ENCODE peak calls at places on chromosomes 4 and X, in six cellular contexts. A, U, L, V, X and Q are unnamed samples.

GRCh38 chr4:153233761-153234371 is 29.6 kb downstream of the TRIM2 start:
- DNase-seq in U (no peak), V (no peak), A (no peak), X (no peak), L (no peak), Q (no peak)

GRCh38 chrX:131762802-131763234 is 218.9 kb downstream of the OR13H1 start:
- DNase-seq in U (no peak), V (no peak), A (no peak), L (peak; percentile 80), X (peak; percentile 6), Q (no peak)

GRCh38 chr4:4766570-4766969 is 92.9 kb upstream of the MSX1 start:
- DNase-seq in V (no peak), U (no peak), L (no peak), X (no peak), A (no peak), Q (no peak)

GRCh38 chr4:106334732-106335131 is 18.4 kb downstream of the AIMP1 start:
- DNase-seq in A (no peak), V (no peak), U (no peak), L (no peak), X (no peak), Q (no peak)

GRCh38 chrX:103538728-103539127 is 19.4 kb upstream of the RAB40A start:
- DNase-seq in L (no peak), V (no peak), X (no peak), U (no peak), A (no peak), Q (no peak)

GRCh38 chrX:5876984-5877655 is 351.5 kb downstream of the NLGN4X start:
- DNase-seq in U (no peak), X (no peak), A (peak; percentile 0), V (no peak), L (no peak), Q (no peak)

GRCh38 chr4:166257891-166258290 is 384.9 kb downstream of the TLL1 start:
- DNase-seq in A (no peak), U (no peak), V (no peak), L (no peak), X (no peak), Q (no peak)

GRCh38 chrX:132757066-132757623 is 201.3 kb downstream of the HS6ST2 start:
- DNase-seq in V (no peak), X (no peak), U (no peak), A (no peak), L (no peak), Q (no peak)

GRCh38 chrX:104618106-104618895 is 52.3 kb downstream of the IL1RAPL2 start:
- DNase-seq in A (no peak), X (no peak), L (no peak), V (no peak), U (no peak), Q (no peak)

GRCh38 chrX:137166591-137166990 is 132.8 kb upstream of the GPR101 start:
- DNase-seq in X (peak; percentile 15), L (no peak), U (peak; percentile 2), V (no peak), A (no peak), Q (no peak)

GRCh38 chrX:23511783-23512182 is 155.5 kb upstream of the PRDX4 start:
- DNase-seq in L (no peak), V (no peak), U (no peak), X (no peak), A (no peak), Q (no peak)

GRCh38 chr4:107778784-107779530 is 45.8 kb upstream of the SGMS2 start:
- DNase-seq in A (no peak), V (no peak), U (no peak), X (no peak), L (no peak), Q (no peak)

GRCh38 chrX:111447298-111447697 is 35.3 kb upstream of the DCX start:
- DNase-seq in A (peak; percentile 2), X (peak; percentile 11), V (no peak), U (no peak), L (no peak), Q (no peak)

GRCh38 chrX:71253253-71254091 is 468 bp downstream of the ZMYM3 start:
- DNase-seq in X (peak; percentile 67), V (no peak), L (no peak), U (no peak), A (peak; percentile 13), Q (peak; percentile 38)

GRCh38 chrX:57177070-57177469 is 39.9 kb upstream of the SPIN2A start:
- DNase-seq in U (peak; percentile 19), V (no peak), X (no peak), L (no peak), A (no peak), Q (no peak)

GRCh38 chrX:154305481-154306205 is 10.0 kb downstream of the TKTL1 start:
- DNase-seq in U (no peak), A (no peak), L (no peak), V (no peak), X (no peak), Q (no peak)

GRCh38 chrX:77693594-77693993 is 92.4 kb downstream of the ATRX start:
- DNase-seq in A (no peak), X (no peak), U (no peak), V (no peak), L (peak; percentile 11), Q (no peak)

GRCh38 chr4:11428701-11429571 is at the start of gene HS3ST1:
- DNase-seq in V (peak; percentile 67), A (no peak), X (no peak), U (peak; percentile 68), L (no peak), Q (peak; percentile 59)

GRCh38 chrX:118824173-118824782 is 654 bp downstream of the ZCCHC12 start:
- DNase-seq in X (peak; percentile 27), U (no peak), V (no peak), A (no peak), L (no peak), Q (no peak)

GRCh38 chrX:118823263-118824172 is at the start of gene ZCCHC12:
- DNase-seq in L (no peak), X (peak; percentile 80), V (peak; percentile 32), U (peak; percentile 56), A (peak; percentile 18), Q (peak; percentile 39)
- TF ChIP-seq POLR2A in L (no peak), X (no peak), V (no peak), U (no peak), A (no peak), Q (no peak)

GRCh38 chrX:2587146-2587545 is 86.4 kb upstream of the DHRSX start:
- DNase-seq in L (no peak), X (no peak), V (no peak), U (no peak), A (no peak), Q (no peak)

GRCh38 chrX:2588049-2588448 is 87.3 kb upstream of the DHRSX start:
- DNase-seq in U (no peak), A (no peak), L (no peak), V (no peak), X (no peak), Q (no peak)

GRCh38 chrX:2583194-2584162 is 82.7 kb upstream of the DHRSX start:
- DNase-seq in V (no peak), U (no peak), L (no peak), A (no peak), X (no peak), Q (no peak)

GRCh38 chrX:2584216-2584615 is 83.4 kb upstream of the DHRSX start:
- DNase-seq in V (no peak), X (no peak), A (no peak), L (no peak), U (no peak), Q (no peak)

DNA sequence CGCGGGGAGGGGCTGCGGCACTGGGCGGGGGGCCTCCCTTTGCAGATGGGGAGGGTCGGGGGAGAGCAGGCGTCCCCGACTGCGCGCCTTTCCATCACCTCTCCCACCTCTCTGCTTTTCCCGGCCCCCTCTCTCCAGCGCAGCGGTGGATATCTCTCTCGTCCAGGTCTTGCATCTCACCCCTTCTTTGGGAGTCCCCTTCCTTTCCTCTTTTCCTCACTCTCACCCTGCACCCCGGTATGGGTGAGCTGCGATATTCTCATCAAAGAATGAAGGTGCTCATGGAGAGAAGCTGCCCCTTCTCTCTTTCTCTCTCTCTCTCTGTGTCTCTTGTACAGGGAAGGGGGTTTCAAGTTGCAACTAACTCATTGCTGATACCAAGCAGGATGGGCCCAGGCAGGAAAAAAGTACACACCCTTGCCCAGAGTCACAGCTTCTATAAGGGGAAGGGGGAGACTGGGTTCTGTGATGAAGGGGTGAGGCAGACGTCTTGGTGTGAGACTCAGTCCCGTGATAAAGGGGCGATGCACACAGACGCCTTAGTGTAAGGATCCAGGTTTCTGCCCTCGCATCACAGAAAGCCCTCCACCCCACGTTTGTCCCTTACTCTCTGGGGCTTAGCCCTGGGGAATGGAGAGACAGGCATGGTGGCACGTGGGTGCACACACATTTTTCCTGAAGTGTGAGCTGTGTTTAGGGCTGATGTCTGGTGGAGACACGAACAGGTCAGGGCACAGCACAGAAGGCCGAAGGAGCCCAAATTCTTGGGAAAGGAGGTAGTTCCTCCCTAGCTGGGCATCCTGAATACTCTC is 84.1 kb upstream of the DHRSX start:
- DNase-seq in V (no peak), X (no peak), U (no peak), L (no peak), A (no peak), Q (no peak)
- TF ChIP-seq TAF1 in V (no peak), X (no peak), U (no peak), L (no peak), A (no peak), Q (no peak)

GRCh38 chr4:56466910-56467283 is 520 bp upstream of the SRP72 start:
- DNase-seq in L (no peak), V (no peak), X (no peak), U (no peak), A (no peak), Q (no peak)

GRCh38 chr4:56465599-56466295 is 1.7 kb upstream of the SRP72 start:
- DNase-seq in L (no peak), A (no peak), U (no peak), X (no peak), V (no peak), Q (no peak)

GRCh38 chr4:56464581-56464980 is 2.8 kb upstream of the SRP72 start:
- DNase-seq in L (no peak), U (no peak), A (no peak), V (no peak), X (no peak), Q (no peak)

GRCh38 chr4:56462157-56462556 is 5.3 kb upstream of the SRP72 start:
- DNase-seq in A (no peak), X (no peak), L (no peak), U (no peak), V (no peak), Q (no peak)

DNA sequence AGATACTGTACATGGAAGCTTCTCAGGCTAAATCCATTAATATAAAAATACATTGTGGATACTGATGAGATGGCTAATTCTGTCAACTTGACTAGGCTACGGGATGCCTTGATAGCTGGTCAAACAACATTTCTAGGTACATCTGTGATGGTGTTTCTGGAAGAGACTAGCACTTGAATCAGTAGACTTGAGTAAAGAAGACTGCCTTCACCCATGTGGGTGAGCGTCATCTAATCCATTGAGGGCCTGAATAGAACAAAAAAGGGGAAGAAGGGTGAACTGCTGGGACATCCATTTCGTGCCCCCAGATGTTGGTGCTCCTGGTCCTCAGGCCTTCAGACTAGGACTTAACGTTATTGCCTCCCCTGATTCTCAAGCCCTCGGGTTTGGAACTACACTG is 3.7 kb upstream of the SRP72 start:
- DNase-seq in V (no peak), A (no peak), U (no peak), L (no peak), X (no peak), Q (no peak)
- TF ChIP-seq POLR2A in V (peak; percentile 42), A (peak; percentile 40), U (peak; percentile 58), L (peak; percentile 25), X (no peak), Q (no peak)

DNA sequence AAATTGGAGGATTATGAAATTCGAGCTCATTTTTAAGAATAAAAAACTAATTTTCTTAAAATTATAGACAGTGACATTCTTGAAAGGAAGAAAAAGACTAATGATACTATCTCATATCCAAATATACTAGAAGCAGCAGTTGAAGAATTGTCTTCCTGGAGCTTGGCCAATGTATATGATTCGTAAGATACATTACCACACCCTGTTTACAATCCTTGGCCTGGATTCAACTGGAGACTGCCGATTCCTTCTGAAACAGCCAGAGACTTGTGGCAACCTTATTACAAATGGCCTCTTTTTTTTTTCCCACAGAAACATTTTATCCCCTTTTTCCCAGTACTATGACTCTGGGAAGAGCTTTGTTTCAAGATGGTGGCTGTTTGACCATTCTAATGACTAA is 571.2 kb upstream of the FAT1 start:
- DNase-seq in A (no peak), V (no peak), X (no peak), U (no peak), L (no peak), Q (no peak)
- TF ChIP-seq TAF1 in A (no peak), V (no peak), X (no peak), U (no peak), L (no peak), Q (no peak)